ENCODE peak calls at places on chromosomes 11 and 22, in seven cellular contexts. N, W, V, Z, O, E and R are unnamed samples.

GRCh38 chr22:48894064-48894671 is 933.5 kb downstream of the BRD1 start:
- DNase-seq in O (no peak), V (no peak), Z (peak), E (peak), W (no peak), N (no peak), R (no peak)

GRCh38 chr11:47552086-47552580 is 799 bp downstream of the CELF1 start:
- DNase-seq in V (no peak), O (peak), W (no peak), Z (peak), E (no peak), N (peak), R (no peak)

GRCh38 chr11:132718711-132719641 is 813.3 kb downstream of the OPCML start:
- DNase-seq in Z (no peak), E (no peak), V (no peak), W (no peak), O (peak), N (peak), R (no peak)

GRCh38 chr22:39517470-39517869 is 2.9 kb upstream of the ATF4 start:
- DNase-seq in O (no peak), N (no peak), Z (no peak), W (no peak), E (no peak), V (no peak), R (no peak)

GRCh38 chr11:75241036-75241905 is 697 bp downstream of the TPBGL start:
- DNase-seq in Z (peak), V (peak), W (peak), N (peak), E (peak), O (peak), R (peak)

GRCh38 chr11:29125621-29126020 is 891.2 kb downstream of the KCNA4 start:
- DNase-seq in O (no peak), E (no peak), N (peak), W (no peak), Z (no peak), V (no peak), R (no peak)

GRCh38 chr11:76735841-76736240 is 47.3 kb upstream of the TSKU start:
- DNase-seq in N (no peak), E (no peak), W (no peak), O (no peak), V (no peak), Z (no peak), R (no peak)

GRCh38 chr11:35661539-35661938 is 1.0 kb upstream of the TRIM44 start:
- DNase-seq in W (no peak), N (no peak), V (no peak), O (no peak), E (no peak), Z (no peak), R (no peak)

GRCh38 chr11:129249923-129250322 is 57.8 kb upstream of the ARHGAP32 start:
- DNase-seq in V (no peak), N (peak), W (no peak), O (no peak), Z (no peak), E (no peak), R (no peak)

GRCh38 chr11:92964471-92964870 is 5.0 kb upstream of the MTNR1B start:
- DNase-seq in Z (no peak), V (no peak), O (no peak), N (no peak), E (no peak), W (no peak), R (no peak)

GRCh38 chr22:46195487-46196165 is 45.3 kb downstream of the PPARA start:
- DNase-seq in W (no peak), E (no peak), O (no peak), N (no peak), V (no peak), Z (no peak), R (no peak)

GRCh38 chr22:43039800-43040199 is 24.9 kb upstream of the PACSIN2 start:
- DNase-seq in W (no peak), N (no peak), Z (no peak), E (no peak), V (no peak), O (no peak), R (no peak)

GRCh38 chr11:59416613-59417012 is 9.6 kb downstream of the OR5A2 start:
- DNase-seq in E (no peak), W (no peak), O (no peak), N (no peak), V (no peak), Z (no peak), R (no peak)

GRCh38 chr11:64759722-64760719 is at the start of gene PYGM:
- DNase-seq in Z (no peak), E (no peak), V (no peak), W (no peak), N (no peak), O (no peak), R (no peak)

GRCh38 chr11:38543311-38543710 is 1945.3 kb upstream of the RAG2 start:
- DNase-seq in Z (no peak), V (no peak), O (no peak), N (no peak), W (no peak), E (no peak), R (no peak)

GRCh38 chr22:36625102-36625501 is 78.5 kb downstream of the CACNG2 start:
- DNase-seq in N (no peak), Z (no peak), E (no peak), O (no peak), V (no peak), W (no peak), R (no peak)

GRCh38 chr11:46066335-46066734 is 54.9 kb downstream of the PHF21A start:
- DNase-seq in Z (no peak), W (no peak), O (no peak), E (no peak), N (no peak), V (no peak), R (no peak)